ENCODE peak calls at places on chromosomes 2 and 18, in four cellular contexts. K is K562, D is GM12878, E is HL-60. L is an unnamed sample.

GRCh38 chr2:8003462-8004075 is 678.3 kb upstream of the ID2 start:
- DNase-seq in K (peak), D (no peak), E (no peak), L (no peak)

GRCh38 chr2:197208841-197209240 is 101.7 kb downstream of the ANKRD44 start:
- DNase-seq in K (no peak), D (no peak), E (no peak), L (no peak)

GRCh38 chr2:62180960-62181359 is 15.0 kb upstream of the B3GNT2 start:
- DNase-seq in K (no peak), D (no peak), E (no peak), L (no peak)

GRCh38 chr2:64404002-64404731 is 49.8 kb upstream of the LGALSL start:
- DNase-seq in K (no peak), D (no peak), E (no peak), L (no peak)

GRCh38 chr18:54585743-54586142 is 5.3 kb upstream of the DYNAP start:
- DNase-seq in K (no peak), D (no peak), E (no peak), L (no peak)

GRCh38 chr2:160970052-160970846 is 190.0 kb upstream of the TANK start:
- DNase-seq in K (peak), D (no peak), E (peak), L (no peak)

GRCh38 chr18:79582978-79583377 is 96.6 kb upstream of the CTDP1 start:
- DNase-seq in K (no peak), D (no peak), E (no peak), L (no peak)

GRCh38 chr2:168565112-168565511 is 109.0 kb downstream of the CERS6 start:
- DNase-seq in K (no peak), D (no peak), E (no peak), L (no peak)

GRCh38 chr18:64026350-64026749 is 56.5 kb downstream of the SERPINB8 start:
- DNase-seq in K (no peak), D (no peak), E (no peak), L (no peak)

GRCh38 chr2:99554238-99554637 is 64.4 kb upstream of the REV1 start:
- DNase-seq in K (no peak), D (no peak), E (no peak), L (no peak)

GRCh38 chr2:164558450-164558849 is 62.8 kb downstream of the GRB14 start:
- DNase-seq in K (no peak), D (no peak), E (no peak), L (no peak)

DNA sequence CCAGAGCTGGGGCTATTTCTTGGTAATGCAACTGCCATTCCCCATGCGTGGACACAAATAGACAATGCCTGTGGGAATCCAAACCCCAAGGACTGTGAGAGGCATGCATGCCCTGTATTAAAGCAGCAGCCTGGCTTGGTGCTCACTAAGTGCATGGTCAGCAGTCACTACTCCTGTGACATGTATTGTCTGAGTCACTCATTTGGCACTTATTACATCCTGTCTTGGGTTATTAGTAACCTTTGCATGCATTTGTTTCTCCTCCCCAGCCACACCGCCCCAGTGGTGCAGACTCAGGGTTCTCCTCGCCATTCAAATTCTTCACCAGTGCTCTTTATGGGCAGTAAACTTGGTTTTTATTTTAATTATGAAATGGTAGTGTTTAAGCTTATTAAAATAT is 30.2 kb downstream of the PRKCE start:
- DNase-seq in K (no peak), D (no peak), E (no peak), L (peak)
- TF ChIP-seq SPI1 in K (no peak), D (no peak), E (no peak), L (no peak)

GRCh38 chr18:76212958-76213357 is 282.1 kb downstream of the ZNF516 start:
- DNase-seq in K (no peak), D (no peak), E (peak), L (no peak)
- TF ChIP-seq POLR2AphosphoS5 in K (no peak), D (no peak), E (no peak), L (no peak)

DNA sequence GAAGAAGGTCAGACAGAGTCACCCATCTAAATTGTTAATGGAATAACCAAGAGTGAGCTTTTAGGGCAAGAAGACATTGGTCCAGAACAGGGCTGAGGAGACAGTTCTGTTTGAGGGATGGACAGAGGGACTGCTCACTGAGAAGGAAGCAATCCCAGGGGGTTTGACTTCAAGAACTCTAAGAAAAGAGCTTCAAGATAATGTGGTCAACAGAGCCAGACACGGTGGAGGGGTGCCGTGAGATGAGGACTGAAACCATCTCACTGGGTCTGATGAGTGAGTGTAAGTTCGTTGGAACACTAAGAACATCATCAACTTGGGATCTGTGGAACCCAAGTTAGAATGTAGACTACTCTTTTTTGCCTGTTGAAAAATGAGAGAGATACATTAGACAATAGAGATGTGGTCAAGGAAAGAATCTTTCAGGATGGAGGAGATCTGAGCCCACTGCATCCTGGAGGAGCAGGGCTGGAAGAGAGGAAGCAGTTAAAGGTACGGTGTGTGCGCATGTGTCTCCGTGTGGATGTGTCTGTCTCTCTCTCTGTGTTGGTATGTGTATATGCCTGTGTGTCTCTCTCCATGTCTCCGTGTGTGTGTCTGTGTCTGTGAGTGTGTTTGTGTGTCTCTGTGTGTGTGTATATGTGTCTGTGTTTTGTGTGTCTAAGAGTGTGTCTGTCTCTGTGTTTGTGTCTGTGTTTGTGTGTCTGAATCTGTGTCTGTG is 172.1 kb downstream of the MYCN start:
- DNase-seq in K (no peak), D (no peak), E (no peak), L (no peak)
- TF ChIP-seq SPI1 in K (no peak), D (no peak), E (no peak), L (no peak)

GRCh38 chr2:112541315-112542122 is 746 bp upstream of the POLR1B start:
- DNase-seq in K (no peak), D (peak), E (peak), L (peak)
- TF ChIP-seq POLR2AphosphoS5 in K (peak), D (peak), E (peak), L (peak)

DNA sequence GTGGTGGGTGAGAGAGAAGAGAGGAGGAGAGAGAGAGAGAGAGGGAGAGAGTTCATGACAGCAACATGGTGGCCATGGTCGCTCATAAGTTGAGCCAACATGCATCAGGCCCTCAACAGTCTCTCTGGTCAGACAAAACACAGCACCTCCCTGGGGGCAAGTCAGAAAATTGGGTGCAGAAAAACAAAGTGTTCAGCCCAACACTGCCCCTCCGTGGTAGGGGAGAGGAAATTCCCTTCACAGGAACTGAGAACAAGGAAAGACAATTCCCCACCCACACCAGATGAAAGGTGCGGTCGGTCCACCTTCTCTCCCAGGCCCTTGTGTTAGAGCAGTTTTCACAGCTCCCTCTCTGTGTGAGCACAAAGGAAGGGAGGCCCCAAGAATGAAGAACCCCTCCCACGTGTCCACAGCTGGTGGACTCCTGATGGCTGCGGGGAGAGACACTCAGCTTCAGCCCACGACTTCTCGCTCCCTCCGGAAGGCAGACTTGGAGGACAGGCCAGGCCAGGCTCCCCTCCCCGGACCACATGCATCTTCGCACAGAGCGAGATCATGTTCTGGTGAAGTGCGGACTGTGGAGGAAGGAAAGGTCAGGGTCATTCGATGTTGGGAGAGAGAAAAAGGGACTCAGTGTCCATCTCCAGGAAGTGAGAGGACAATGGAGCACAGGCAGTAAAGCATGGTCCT is 181.7 kb downstream of the ANAPC1 start:
- DNase-seq in K (peak), D (no peak), E (peak), L (peak)
- TF ChIP-seq SPI1 in K (no peak), D (peak), E (no peak), L (peak)

DNA sequence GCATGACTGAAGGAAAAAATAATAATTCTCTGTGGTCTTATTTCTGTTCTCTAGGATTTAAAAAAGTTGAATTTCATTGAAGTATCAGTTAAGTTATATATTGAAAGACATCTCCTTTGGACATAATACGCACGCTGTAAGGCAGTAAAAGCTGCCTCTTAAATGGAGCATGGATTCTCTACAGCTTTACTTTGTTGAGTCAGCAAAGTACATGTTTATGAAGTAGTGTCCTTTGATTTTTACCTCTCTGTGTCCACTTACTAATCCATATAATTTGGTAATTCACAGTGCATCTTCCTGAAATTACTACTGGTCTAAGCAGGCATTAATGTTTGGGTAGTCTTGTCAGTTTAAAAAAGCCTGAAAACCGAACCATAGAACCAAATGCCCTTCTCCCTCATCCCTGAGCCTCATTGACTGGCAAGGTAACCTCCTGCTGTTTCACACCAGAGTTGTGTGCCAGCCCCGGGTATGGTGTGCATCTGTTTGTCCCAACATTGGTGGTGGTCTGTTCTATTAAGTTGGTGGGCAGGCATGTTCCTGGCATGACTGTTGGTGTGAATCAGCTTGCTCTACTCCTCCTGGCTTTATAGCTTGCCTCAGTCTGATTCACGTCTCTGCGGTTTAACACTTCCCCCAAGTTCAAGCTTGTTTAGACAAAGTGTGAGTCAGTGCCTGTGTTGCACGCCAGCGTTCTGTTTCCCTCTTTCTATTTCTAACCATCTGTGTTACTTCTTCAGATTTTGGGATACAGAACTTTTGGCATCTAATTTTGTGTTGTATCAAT is 71.0 kb upstream of the ITM2C start:
- DNase-seq in K (no peak), D (no peak), E (peak), L (no peak)
- TF ChIP-seq POLR2AphosphoS5 in K (no peak), D (no peak), E (no peak), L (no peak)

GRCh38 chr2:85886585-85886984 is 2.2 kb downstream of the ST3GAL5 start:
- DNase-seq in K (no peak), D (no peak), E (no peak), L (no peak)
- TF ChIP-seq SPI1 in K (no peak), D (no peak), E (no peak), L (no peak)

DNA sequence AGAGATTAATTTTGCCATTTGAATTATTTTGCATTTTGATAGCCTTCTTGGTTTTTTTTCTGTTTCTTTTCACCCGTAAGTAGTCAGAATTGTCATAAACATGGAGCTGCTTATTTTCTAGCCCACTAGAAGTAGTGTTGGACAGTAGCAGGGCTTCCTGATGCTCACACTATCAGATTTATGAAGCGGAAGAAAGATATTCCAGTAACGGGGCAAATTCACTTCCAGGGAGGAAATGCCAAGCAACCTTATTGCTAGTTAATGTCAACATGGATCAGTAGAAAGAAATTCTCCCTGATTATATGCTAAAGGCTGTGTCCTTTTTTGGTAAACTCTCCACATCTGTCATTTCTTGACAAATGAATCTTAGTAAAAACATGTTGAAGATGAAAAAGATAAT is 19.2 kb upstream of the ADAM23 start:
- DNase-seq in K (no peak), D (no peak), E (no peak), L (no peak)
- TF ChIP-seq POLR2AphosphoS5 in K (no peak), D (no peak), E (no peak), L (no peak)

DNA sequence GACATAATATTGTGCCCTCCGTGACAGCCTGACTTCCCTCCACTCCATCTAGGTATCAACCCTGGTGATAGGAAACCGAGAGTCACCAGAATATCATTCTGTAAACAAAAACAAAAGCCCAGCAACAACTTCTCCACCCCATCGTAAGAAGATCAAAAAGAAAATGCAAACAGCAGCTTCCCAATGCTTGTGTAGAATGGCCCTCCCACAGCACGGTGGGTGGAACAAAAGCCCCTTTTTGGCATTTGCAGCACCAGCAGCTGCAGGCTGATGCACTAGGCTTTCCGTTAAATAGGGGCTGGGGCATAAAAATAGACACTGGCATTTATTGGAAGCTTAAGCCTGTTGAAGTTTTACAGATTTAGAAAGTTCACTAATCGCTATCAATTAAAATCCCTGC is 513.0 kb downstream of the GALR1 start:
- DNase-seq in K (no peak), D (no peak), E (no peak), L (no peak)
- TF ChIP-seq SPI1 in K (no peak), D (no peak), E (no peak), L (no peak)